ENCODE peak calls at places on chromosome 10, in eight cellular contexts. Z is fibroblast of the aortic adventitia, T is body of pancreas, G is IMR-90, I is OCI-LY7, M is HCT116, W is BJ, K is fibroblast of lung. A is an unnamed sample.

GRCh38 chr10:27986831-27987230 is 12.0 kb downstream of the ODAD2 start:
- DNase-seq in W (no peak), G (no peak), M (no peak), I (no peak), Z (no peak), K (no peak), T (no peak), A (no peak)

GRCh38 chr10:36462194-36462593 is 663.2 kb upstream of the ANKRD30A start:
- DNase-seq in M (no peak), G (peak), W (no peak), K (no peak), I (no peak), Z (peak), T (no peak), A (peak)

GRCh38 chr10:16510843-16511242 is 10.8 kb downstream of the C1QL3 start:
- DNase-seq in W (no peak), I (no peak), M (no peak), K (no peak), T (no peak), G (no peak), Z (no peak), A (no peak)

GRCh38 chr10:1530871-1531517 is 206.3 kb downstream of the ADARB2 start:
- DNase-seq in I (no peak), M (no peak), Z (no peak), W (no peak), T (no peak), K (no peak), G (no peak), A (no peak)

GRCh38 chr10:121696854-121697253 is 98.6 kb upstream of the FGFR2 start:
- DNase-seq in W (no peak), Z (no peak), T (no peak), G (no peak), I (peak), M (peak), K (no peak), A (no peak)

GRCh38 chr10:42955493-42955889 is 121.4 kb upstream of the RET start:
- DNase-seq in T (no peak), K (no peak), M (no peak), W (no peak), I (no peak), Z (no peak), G (no peak), A (no peak)

GRCh38 chr10:44030132-44030531 is 354.8 kb downstream of the CXCL12 start:
- DNase-seq in W (no peak), T (no peak), K (no peak), I (peak), Z (peak), M (no peak), G (no peak), A (no peak)

GRCh38 chr10:31707578-31708411 is 220.8 kb downstream of the ARHGAP12 start:
- DNase-seq in W (peak), G (peak), M (no peak), T (no peak), K (peak), I (peak), Z (peak), A (peak)

GRCh38 chr10:61779276-61779675 is 116.5 kb downstream of the CABCOCO1 start:
- DNase-seq in W (no peak), I (no peak), T (no peak), Z (no peak), K (no peak), M (no peak), G (no peak), A (no peak)

GRCh38 chr10:22042557-22043326 is 39.2 kb upstream of the DNAJC1 start:
- DNase-seq in G (no peak), W (no peak), M (peak), Z (peak), I (no peak), T (no peak), K (no peak), A (no peak)

GRCh38 chr10:114471906-114472873 is 67.9 kb upstream of the AFAP1L2 start:
- DNase-seq in G (no peak), T (peak), W (no peak), I (no peak), Z (no peak), K (no peak), M (no peak), A (no peak)

GRCh38 chr10:86671419-86671818 is 3.1 kb downstream of the LDB3 start:
- DNase-seq in M (no peak), W (no peak), T (no peak), K (no peak), Z (no peak), I (no peak), G (no peak), A (no peak)

GRCh38 chr10:87646192-87646909 is 13.3 kb upstream of the PAPSS2 start:
- DNase-seq in M (no peak), T (no peak), Z (no peak), K (no peak), W (no peak), G (no peak), I (no peak), A (no peak)

GRCh38 chr10:82037076-82037475 is 162.1 kb downstream of the NRG3 start:
- DNase-seq in Z (no peak), T (no peak), G (no peak), W (no peak), K (no peak), I (no peak), M (no peak), A (no peak)

GRCh38 chr10:71033396-71033980 is 145.1 kb upstream of the PCBD1 start:
- DNase-seq in K (no peak), G (no peak), T (no peak), I (no peak), W (no peak), Z (no peak), M (no peak), A (no peak)
- TF ChIP-seq CTCF in K (no peak), G (no peak), T (no peak), I (no peak), W (no peak), Z (no peak), M (peak), A (no peak)

GRCh38 chr10:4136121-4136520 is 351.1 kb upstream of the KLF6 start:
- DNase-seq in I (peak), T (no peak), G (no peak), W (no peak), M (no peak), Z (no peak), K (peak), A (no peak)

GRCh38 chr10:4131407-4132215 is 346.6 kb upstream of the KLF6 start:
- DNase-seq in M (no peak), I (peak), Z (peak), W (peak), G (peak), T (no peak), K (peak), A (peak)

GRCh38 chr10:4132216-4132556 is 347.2 kb upstream of the KLF6 start:
- DNase-seq in W (no peak), I (no peak), Z (no peak), K (no peak), G (no peak), M (no peak), T (no peak), A (no peak)

GRCh38 chr10:4137299-4137698 is 352.3 kb upstream of the KLF6 start:
- DNase-seq in T (no peak), I (no peak), W (no peak), Z (no peak), K (no peak), M (no peak), G (no peak), A (no peak)

GRCh38 chr10:4134701-4135100 is 349.7 kb upstream of the KLF6 start:
- DNase-seq in M (no peak), I (no peak), G (no peak), W (no peak), K (no peak), T (no peak), Z (no peak), A (no peak)
- H3K4me3 ChIP-seq in M (no peak), I (no peak), G (no peak), W (no peak), K (no peak), T (no peak), Z (no peak), A (no peak)

DNA sequence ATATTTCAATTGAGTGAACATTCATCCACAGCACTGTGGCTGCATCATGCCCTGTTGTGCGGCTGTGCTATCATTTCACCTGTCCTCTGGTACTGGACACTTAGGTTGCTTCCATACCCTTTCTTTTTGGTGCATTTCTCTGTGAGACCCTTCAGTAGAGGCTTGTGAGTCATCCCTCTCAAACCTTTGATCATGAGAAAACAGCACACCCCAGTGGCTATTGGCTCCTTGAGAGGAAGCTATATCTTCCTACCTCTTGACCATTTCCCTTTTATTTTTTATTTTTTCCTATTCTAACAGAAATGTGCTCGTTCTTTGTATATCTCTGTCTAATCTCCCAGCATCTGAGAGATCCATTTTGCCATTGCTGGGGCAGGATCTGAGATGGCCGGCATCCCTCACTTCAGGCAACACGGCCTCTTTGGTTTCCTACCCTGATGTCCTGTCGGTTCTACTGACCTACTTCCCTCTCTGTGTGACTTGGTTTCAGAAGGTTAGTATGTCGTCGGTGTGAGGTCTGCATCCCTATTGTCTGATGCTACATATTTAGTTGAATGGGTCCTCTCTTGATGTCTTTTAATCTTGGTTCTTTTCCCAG is 23.8 kb upstream of the PIK3AP1 start:
- DNase-seq in Z (peak), K (peak), W (no peak), G (peak), M (no peak), I (peak), T (no peak), A (no peak)
- TF ChIP-seq CTCF in Z (peak), K (peak), W (no peak), G (peak), M (peak), I (peak), T (peak), A (no peak)

DNA sequence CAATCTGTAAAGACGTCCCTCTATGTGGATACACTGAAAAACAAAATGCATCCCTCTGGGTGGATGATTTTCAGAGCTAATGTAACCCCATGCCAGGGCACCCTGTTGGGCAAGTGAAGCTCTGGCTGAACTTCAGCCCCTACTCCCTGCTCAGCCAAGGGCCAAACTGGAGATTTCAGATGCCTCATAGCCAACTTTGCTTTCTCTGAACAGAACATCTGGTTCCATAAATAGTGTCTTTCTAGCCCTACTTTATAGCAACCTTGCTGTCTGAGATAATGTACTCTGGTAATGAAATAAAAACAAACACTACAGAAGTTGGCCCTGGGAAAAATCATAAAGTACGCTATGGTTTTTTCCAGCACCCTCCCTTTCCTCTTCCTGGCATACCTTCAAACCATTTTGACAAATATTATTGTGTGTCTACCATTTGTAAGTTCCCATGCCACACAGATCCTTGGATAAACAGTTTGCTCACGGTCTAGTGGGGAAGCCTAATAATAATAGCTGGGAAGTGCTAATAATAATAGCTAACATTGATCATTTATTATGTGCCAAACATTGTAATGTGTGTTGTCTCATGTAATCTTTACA is 3.4 kb downstream of the ENTPD1 start:
- DNase-seq in K (no peak), M (no peak), G (no peak), T (no peak), Z (no peak), W (no peak), I (no peak), A (peak)
- H3K4me3 ChIP-seq in K (no peak), M (no peak), G (no peak), T (no peak), Z (no peak), W (no peak), I (peak), A (no peak)

GRCh38 chr10:89837173-89838001 is 136.0 kb downstream of the KIF20B start:
- DNase-seq in M (no peak), G (peak), K (peak), I (no peak), Z (peak), T (peak), W (no peak), A (peak)
- TF ChIP-seq CTCF in M (no peak), G (no peak), K (no peak), I (no peak), Z (peak), T (no peak), W (no peak), A (no peak)

GRCh38 chr10:29375888-29376287 is 87.0 kb downstream of the LYZL1 start:
- DNase-seq in I (no peak), K (no peak), G (no peak), Z (no peak), W (no peak), T (no peak), M (no peak), A (no peak)

GRCh38 chr10:29370612-29371092 is 81.8 kb downstream of the LYZL1 start:
- DNase-seq in T (no peak), Z (peak), W (no peak), G (no peak), I (no peak), M (no peak), K (no peak), A (no peak)

GRCh38 chr10:29372920-29373319 is 84.0 kb downstream of the LYZL1 start:
- DNase-seq in K (no peak), W (no peak), I (no peak), M (no peak), Z (no peak), G (no peak), T (no peak), A (no peak)

GRCh38 chr10:29374162-29374561 is 85.3 kb downstream of the LYZL1 start:
- DNase-seq in I (no peak), W (no peak), Z (no peak), K (no peak), M (no peak), G (no peak), T (no peak), A (no peak)

GRCh38 chr10:29370092-29370611 is 81.3 kb downstream of the LYZL1 start:
- DNase-seq in Z (peak), G (no peak), T (no peak), W (no peak), K (no peak), M (no peak), I (no peak), A (no peak)
- H3K4me3 ChIP-seq in Z (peak), G (no peak), T (no peak), W (no peak), K (no peak), M (no peak), I (no peak), A (no peak)

GRCh38 chr10:11823122-11823988 is at the start of gene PROSER2:
- DNase-seq in W (no peak), T (peak), Z (peak), K (peak), G (peak), I (no peak), M (peak), A (peak)
- TF ChIP-seq CTCF in W (no peak), T (no peak), Z (no peak), K (no peak), G (no peak), I (no peak), M (peak), A (no peak)

A was measured in foreskin fibroblast.